ENCODE peak calls at places on chromosomes 4 and X, in seven cellular contexts. Y, G, D, L, K, S and A are unnamed samples.

GRCh38 chr4:22778547-22779163 is 85.9 kb downstream of the GBA3 start:
- DNase-seq in S (no peak), L (no peak), G (no peak), Y (no peak), D (no peak), K (no peak), A (no peak)

GRCh38 chrX:120205816-120206753 is 44.5 kb upstream of the ZBTB33 start:
- DNase-seq in D (no peak), Y (no peak), S (no peak), G (no peak), L (no peak), K (no peak), A (no peak)

GRCh38 chr4:168844261-168845039 is 165.6 kb downstream of the CBR4 start:
- DNase-seq in K (no peak), L (peak), D (no peak), G (no peak), Y (no peak), S (no peak), A (no peak)

GRCh38 chrX:133307637-133308485 is 89.7 kb upstream of the TFDP3 start:
- DNase-seq in K (no peak), G (no peak), Y (peak), S (no peak), L (no peak), D (no peak), A (no peak)

GRCh38 chr4:159252491-159252890 is 149.6 kb downstream of the RAPGEF2 start:
- DNase-seq in Y (no peak), S (no peak), G (no peak), D (no peak), L (no peak), K (no peak), A (no peak)

GRCh38 chr4:5883916-5884315 is 9.0 kb downstream of the CRMP1 start:
- DNase-seq in D (no peak), S (no peak), L (no peak), G (no peak), K (peak), Y (no peak), A (no peak)

GRCh38 chr4:40811886-40812857 is 62.4 kb downstream of the NSUN7 start:
- DNase-seq in Y (no peak), L (peak), K (no peak), S (no peak), G (no peak), D (no peak), A (no peak)

GRCh38 chrX:68801737-68802290 is 27.0 kb upstream of the EFNB1 start:
- DNase-seq in G (no peak), Y (no peak), K (no peak), S (no peak), D (no peak), L (no peak), A (no peak)

GRCh38 chr4:29002151-29002550 is 1718.0 kb upstream of the PCDH7 start:
- DNase-seq in L (no peak), Y (no peak), S (no peak), D (no peak), K (no peak), G (no peak), A (no peak)

GRCh38 chrX:111168314-111168713 is 72.3 kb downstream of the PAK3 start:
- DNase-seq in G (no peak), Y (no peak), K (peak), S (peak), D (peak), L (peak), A (no peak)

GRCh38 chrX:16177260-16177659 is 10.0 kb downstream of the MAGEB17 start:
- DNase-seq in D (no peak), L (no peak), Y (no peak), S (no peak), K (no peak), G (no peak), A (no peak)